ENCODE peak calls at places on chromosomes 6 and 20, in ten cellular contexts. B is thoracic aorta, T is glutamatergic neuron, D is psoas muscle, K is pancreas, V is ovary, E is transverse colon, Z is endothelial cell, C is ascending aorta, S is neural crest cell. R is an unnamed sample.
A peak's percentile ranks its signal among the peaks of the same experiment; 100 is the strongest.

GRCh38 chr6:159934181-159934580 is 34.7 kb upstream of the IGF2R start:
- DNase-seq in B (no peak), T (no peak), D (no peak), K (no peak), V (no peak), E (no peak), Z (no peak), C (no peak), S (no peak), R (no peak)

GRCh38 chr6:41586564-41586963 is 40.4 kb downstream of the FOXP4 start:
- DNase-seq in B (no peak), T (peak; percentile 54), D (no peak), K (no peak), V (no peak), E (no peak), Z (no peak), C (no peak), S (no peak), R (no peak)

GRCh38 chr6:37303891-37304503 is 46.1 kb upstream of the TMEM217 start:
- DNase-seq in B (no peak), T (peak; percentile 40), D (no peak), K (no peak), V (no peak), E (no peak), Z (peak; percentile 8), C (no peak), S (peak; percentile 20), R (no peak)

GRCh38 chr20:51985013-51985415 is 182.7 kb upstream of the SALL4 start:
- DNase-seq in B (no peak), T (no peak), D (no peak), K (peak; percentile 19), V (no peak), E (no peak), Z (no peak), C (no peak), S (no peak), R (no peak)

GRCh38 chr6:51619042-51619799 is 468.2 kb downstream of the PKHD1 start:
- DNase-seq in B (no peak), T (no peak), D (no peak), K (peak; percentile 68), V (no peak), E (no peak), Z (no peak), C (no peak), S (no peak), R (no peak)

GRCh38 chr20:25218109-25218486 is 22.6 kb downstream of the ENTPD6 start:
- DNase-seq in B (no peak), T (no peak), D (no peak), K (no peak), V (no peak), E (no peak), Z (no peak), C (no peak), S (no peak), R (no peak)

GRCh38 chr6:14635933-14636599 is 518.5 kb downstream of the CD83 start:
- DNase-seq in B (no peak), T (no peak), D (no peak), K (no peak), V (no peak), E (no peak), Z (no peak), C (no peak), S (no peak), R (no peak)

GRCh38 chr6:113695506-113695905 is 161.6 kb upstream of the MARCKS start:
- DNase-seq in B (no peak), T (no peak), D (no peak), K (no peak), V (no peak), E (no peak), Z (no peak), C (no peak), S (no peak), R (no peak)

GRCh38 chr20:37007898-37008649 is 56.6 kb upstream of the SAMHD1 start:
- DNase-seq in B (no peak), T (no peak), D (no peak), K (no peak), V (no peak), E (no peak), Z (no peak), C (no peak), S (no peak), R (no peak)

GRCh38 chr20:62027116-62027515 is 38.6 kb downstream of the TAF4 start:
- DNase-seq in B (no peak), T (no peak), D (peak; percentile 38), K (no peak), V (no peak), E (no peak), Z (no peak), C (no peak), S (no peak), R (no peak)

GRCh38 chr20:62026564-62026856 is 39.2 kb downstream of the TAF4 start:
- DNase-seq in B (no peak), T (no peak), D (peak; percentile 23), K (no peak), V (no peak), E (no peak), Z (no peak), C (no peak), S (no peak), R (no peak)

GRCh38 chr20:62025394-62025793 is 40.3 kb downstream of the TAF4 start:
- DNase-seq in B (no peak), T (no peak), D (peak; percentile 58), K (no peak), V (no peak), E (no peak), Z (no peak), C (no peak), S (no peak), R (no peak)

GRCh38 chr20:62027698-62028321 is 37.9 kb downstream of the TAF4 start:
- DNase-seq in B (no peak), T (no peak), D (peak; percentile 38), K (no peak), V (no peak), E (no peak), Z (no peak), C (no peak), S (no peak), R (no peak)

GRCh38 chr20:62025832-62026563 is 39.7 kb downstream of the TAF4 start:
- DNase-seq in B (no peak), T (no peak), D (peak; percentile 36), K (peak; percentile 49), V (peak; percentile 65), E (no peak), Z (no peak), C (no peak), S (no peak), R (no peak)
- TF ChIP-seq CTCF in B (peak; percentile 31), T (no peak), D (peak; percentile 54), K (peak; percentile 24), V (peak; percentile 64), E (peak; percentile 16), Z (no peak), C (no peak), S (peak; percentile 46), R (no peak)

GRCh38 chr6:26494117-26494516 is 6.0 kb upstream of the BTN1A1 start:
- DNase-seq in B (no peak), T (no peak), D (no peak), K (no peak), V (no peak), E (no peak), Z (no peak), C (no peak), S (no peak), R (no peak)

GRCh38 chr6:26491604-26492003 is 8.5 kb upstream of the BTN1A1 start:
- DNase-seq in B (no peak), T (no peak), D (no peak), K (no peak), V (no peak), E (no peak), Z (no peak), C (no peak), S (no peak), R (no peak)

GRCh38 chr6:26489926-26490575 is 10.1 kb upstream of the BTN1A1 start:
- DNase-seq in B (no peak), T (no peak), D (no peak), K (no peak), V (no peak), E (no peak), Z (no peak), C (no peak), S (no peak), R (no peak)

GRCh38 chr6:26490576-26490964 is 9.5 kb upstream of the BTN1A1 start:
- DNase-seq in B (no peak), T (no peak), D (no peak), K (no peak), V (no peak), E (no peak), Z (no peak), C (no peak), S (no peak), R (no peak)

GRCh38 chr6:26493258-26493657 is 6.8 kb upstream of the BTN1A1 start:
- DNase-seq in B (no peak), T (no peak), D (no peak), K (no peak), V (no peak), E (no peak), Z (no peak), C (no peak), S (no peak), R (no peak)
- TF ChIP-seq CTCF in B (no peak), T (no peak), D (no peak), K (no peak), V (no peak), E (no peak), Z (no peak), C (no peak), S (peak; percentile 46), R (no peak)

DNA sequence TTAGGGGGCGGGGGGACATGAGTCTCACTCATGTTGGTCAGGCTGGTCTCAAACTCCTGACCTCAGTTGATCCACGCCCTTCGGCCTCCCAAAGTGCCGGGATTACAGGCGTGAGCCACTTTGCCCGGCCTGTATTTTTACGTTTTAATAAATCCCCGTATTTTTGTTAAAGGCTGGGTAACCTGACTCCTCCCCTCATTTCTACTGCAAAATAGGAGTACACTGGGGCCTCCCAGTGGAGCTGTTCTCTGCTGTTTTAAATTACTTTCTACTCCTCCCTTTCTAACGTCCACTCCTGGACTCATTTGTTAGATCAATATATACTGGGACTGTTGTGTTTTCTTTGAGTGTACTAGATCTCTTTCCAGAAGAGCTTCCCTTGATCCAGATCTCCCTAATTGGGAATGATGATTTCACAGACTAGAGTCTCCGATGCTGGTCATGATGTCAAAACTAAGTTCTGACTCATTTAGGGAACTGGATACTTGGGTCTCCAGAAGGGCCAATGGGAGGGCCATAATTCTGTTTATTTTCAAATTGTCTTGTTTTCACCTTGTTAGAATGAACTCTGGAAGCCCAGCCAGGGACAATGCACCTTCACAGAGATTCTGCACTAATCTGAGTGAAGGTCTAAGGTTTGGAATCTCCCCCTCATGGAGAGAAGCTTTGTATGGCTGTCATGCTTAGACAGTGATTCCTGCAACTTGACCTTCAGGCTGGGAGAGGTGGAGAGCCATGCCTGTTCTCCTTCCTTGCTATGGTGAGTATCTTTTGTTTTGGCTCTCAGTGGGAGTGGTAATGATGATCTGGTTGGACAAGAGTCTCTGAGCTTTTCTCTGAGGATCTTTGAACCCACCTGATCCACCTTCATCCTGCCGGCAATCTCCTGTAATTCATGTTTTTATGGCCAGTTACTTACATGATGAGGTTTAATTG is 9.4 kb downstream of the HSPA1B start:
- DNase-seq in B (no peak), T (no peak), D (no peak), K (no peak), V (no peak), E (peak; percentile 58), Z (no peak), C (no peak), S (no peak), R (no peak)
- TF ChIP-seq CTCF in B (no peak), T (no peak), D (no peak), K (no peak), V (no peak), E (no peak), Z (no peak), C (no peak), S (no peak), R (no peak)

GRCh38 chr6:107274288-107274687 is 159.0 kb upstream of the BEND3 start:
- DNase-seq in B (no peak), T (no peak), D (no peak), K (no peak), V (no peak), E (no peak), Z (no peak), C (no peak), S (no peak), R (no peak)
- TF ChIP-seq CTCF in B (no peak), T (no peak), D (no peak), K (no peak), V (no peak), E (no peak), Z (no peak), C (no peak), S (no peak), R (no peak)

R was measured in omental fat pad.